ENCODE peak calls at places on chromosome 12, in four cellular contexts. S is IMR-90, V is body of pancreas, W is heart left ventricle. J is an unnamed sample.

GRCh38 chr12:80815351-80815750 is 98.6 kb downstream of the MYF5 start:
- DNase-seq in V (no peak), S (peak; percentile 77), W (no peak), J (no peak)

GRCh38 chr12:19894049-19894448 is 454.8 kb downstream of the AEBP2 start:
- DNase-seq in W (no peak), V (no peak), S (peak; percentile 31), J (no peak)

GRCh38 chr12:52032431-52032796 is 18.8 kb upstream of the NR4A1 start:
- DNase-seq in S (peak; percentile 80), V (peak; percentile 87), W (peak; percentile 84), J (peak; percentile 88)

GRCh38 chr12:22048351-22049041 is 2.5 kb downstream of the CMAS start:
- DNase-seq in W (no peak), V (no peak), S (no peak), J (no peak)

GRCh38 chr12:121009744-121010143 is 6.5 kb downstream of the C12orf43 start:
- DNase-seq in W (no peak), S (peak; percentile 42), V (peak; percentile 85), J (no peak)

GRCh38 chr12:21657336-21658077 is at the start of gene LDHB:
- DNase-seq in V (peak; percentile 97), S (peak; percentile 96), W (peak; percentile 98), J (peak; percentile 95)

GRCh38 chr12:111056618-111057521 is 136.5 kb upstream of the MYL2 start:
- DNase-seq in V (peak; percentile 20), W (no peak), S (no peak), J (no peak)

GRCh38 chr12:91985002-91985767 is 160.5 kb downstream of the BTG1 start:
- DNase-seq in V (no peak), S (peak; percentile 83), W (no peak), J (no peak)

GRCh38 chr12:3717283-3717974 is 35.5 kb downstream of the CRACR2A start:
- DNase-seq in V (no peak), W (no peak), S (no peak), J (no peak)

GRCh38 chr12:46934374-46935111 is 108.7 kb upstream of the SLC38A4 start:
- DNase-seq in V (no peak), W (no peak), S (no peak), J (no peak)
- TF ChIP-seq CTCF in V (no peak), W (no peak), S (no peak), J (no peak)

DNA sequence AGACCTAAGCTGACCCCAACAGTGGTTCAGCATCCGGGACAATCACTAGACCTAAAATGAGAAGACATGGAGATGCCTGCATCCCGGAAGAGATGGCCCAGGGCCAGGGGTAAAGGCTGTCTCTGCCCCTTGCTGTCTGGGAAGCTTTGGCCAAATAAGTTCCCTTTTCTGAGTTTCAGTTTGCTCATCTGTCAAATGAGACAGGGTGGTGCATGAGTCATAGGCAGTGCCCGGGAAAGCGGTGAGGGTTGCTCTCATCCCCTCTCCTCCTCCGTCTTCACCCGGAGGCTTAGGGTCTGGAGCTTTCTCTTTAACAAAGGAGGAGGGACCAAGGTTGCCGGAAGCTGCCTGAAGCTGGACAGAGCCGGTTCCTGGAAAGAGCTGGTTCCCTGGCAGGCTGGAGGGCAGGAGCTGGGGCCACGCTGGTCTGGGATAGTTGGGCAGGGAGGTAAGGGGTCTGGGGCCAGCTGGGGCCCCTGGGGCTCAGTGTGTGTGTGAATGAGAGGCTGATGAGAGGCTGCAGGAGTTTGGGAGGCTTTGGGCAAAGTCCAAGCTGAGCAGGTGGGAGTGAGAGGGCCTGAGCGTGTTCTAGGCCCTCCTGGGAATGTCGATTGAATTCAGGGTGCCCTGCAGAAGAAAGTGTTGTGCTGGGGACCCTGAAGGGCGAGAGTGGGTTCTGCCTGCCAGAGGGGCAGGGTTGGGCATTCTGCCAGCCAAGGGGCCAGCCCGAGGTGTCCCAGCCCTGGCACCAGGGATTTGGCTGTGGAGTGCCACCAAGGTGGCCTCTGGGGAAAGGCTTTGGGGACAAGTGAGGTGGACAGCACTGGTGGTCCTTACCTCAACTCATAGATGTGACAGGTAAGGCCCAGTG is at the start of gene SDSL:
- DNase-seq in S (peak; percentile 80), W (peak; percentile 71), V (peak; percentile 85), J (peak; percentile 71)
- TF ChIP-seq POLR2A in S (no peak), W (no peak), V (peak; percentile 70), J (no peak)

GRCh38 chr12:59375633-59376032 is 220.2 kb upstream of the SLC16A7 start:
- DNase-seq in V (no peak), W (no peak), S (no peak), J (no peak)

GRCh38 chr12:59374783-59375182 is 221.0 kb upstream of the SLC16A7 start:
- DNase-seq in W (no peak), V (no peak), S (no peak), J (no peak)

GRCh38 chr12:59370933-59371332 is 224.9 kb upstream of the SLC16A7 start:
- DNase-seq in W (no peak), S (no peak), V (no peak), J (no peak)

DNA sequence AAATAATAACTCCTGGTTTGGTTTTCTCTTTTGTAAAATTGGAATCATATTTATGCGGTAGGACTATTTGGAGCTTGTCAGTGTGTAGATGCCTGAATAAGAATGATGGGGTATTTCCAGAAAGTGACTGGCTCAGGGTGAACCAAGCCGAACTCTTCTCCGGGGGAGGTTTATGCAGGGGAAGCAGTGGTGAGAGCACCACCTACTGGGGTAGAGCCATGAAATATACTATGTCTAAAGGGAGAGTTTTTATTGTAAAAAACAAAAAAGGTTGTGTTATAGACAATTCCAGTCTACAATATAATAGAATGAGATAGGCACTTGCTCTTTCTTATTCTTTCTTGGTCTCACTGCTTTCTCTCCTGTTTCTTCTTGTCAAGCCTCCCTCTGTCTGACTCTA is 222.9 kb upstream of the SLC16A7 start:
- DNase-seq in V (peak; percentile 3), S (peak; percentile 21), W (no peak), J (no peak)
- TF ChIP-seq CTCF in V (peak; percentile 24), S (peak; percentile 46), W (no peak), J (no peak)

DNA sequence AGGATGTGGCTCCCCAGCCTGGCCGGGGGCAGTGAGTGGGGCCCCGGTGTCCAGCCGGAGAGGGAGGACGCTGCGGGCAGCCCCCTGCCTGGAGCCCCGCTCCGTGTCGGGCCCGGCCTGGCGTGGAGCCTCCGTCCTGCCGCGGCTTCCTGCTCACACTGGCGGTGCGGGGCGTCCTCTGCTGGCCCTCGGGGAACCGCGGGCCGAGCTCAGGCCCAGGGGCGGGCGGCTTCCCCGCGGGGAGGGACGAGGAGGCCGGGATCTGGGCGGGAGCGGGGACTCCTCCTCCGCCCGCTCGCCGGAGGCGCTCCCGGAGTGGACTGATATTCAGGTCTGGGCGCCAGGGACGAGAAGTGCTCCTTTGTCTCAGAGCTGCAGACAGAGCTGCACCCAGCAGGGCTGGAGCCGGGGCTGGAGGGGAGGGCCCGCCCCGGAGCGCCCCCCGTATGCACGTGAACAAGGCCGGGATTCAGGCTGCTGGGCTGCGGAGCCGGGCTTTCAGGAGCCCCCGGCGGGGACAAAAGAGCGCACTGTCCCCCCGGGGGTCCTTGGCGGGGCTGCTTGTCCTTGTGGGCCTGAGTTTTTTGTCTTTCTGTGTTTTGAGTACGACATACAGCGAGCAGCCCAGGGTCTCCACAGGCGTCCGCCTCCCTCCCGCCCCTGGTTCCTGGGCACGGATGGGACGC is 2.3 kb downstream of the MMP17 start:
- DNase-seq in W (peak; percentile 88), V (peak; percentile 71), S (peak; percentile 77), J (peak; percentile 88)
- TF ChIP-seq POLR2A in W (no peak), V (peak; percentile 39), S (peak; percentile 23), J (peak; percentile 44)

GRCh38 chr12:68932701-68933563 is at the start of gene CPM:
- DNase-seq in V (peak; percentile 83), W (peak; percentile 79), S (peak; percentile 25), J (peak; percentile 78)
- TF ChIP-seq CTCF in V (no peak), W (no peak), S (no peak), J (no peak)

DNA sequence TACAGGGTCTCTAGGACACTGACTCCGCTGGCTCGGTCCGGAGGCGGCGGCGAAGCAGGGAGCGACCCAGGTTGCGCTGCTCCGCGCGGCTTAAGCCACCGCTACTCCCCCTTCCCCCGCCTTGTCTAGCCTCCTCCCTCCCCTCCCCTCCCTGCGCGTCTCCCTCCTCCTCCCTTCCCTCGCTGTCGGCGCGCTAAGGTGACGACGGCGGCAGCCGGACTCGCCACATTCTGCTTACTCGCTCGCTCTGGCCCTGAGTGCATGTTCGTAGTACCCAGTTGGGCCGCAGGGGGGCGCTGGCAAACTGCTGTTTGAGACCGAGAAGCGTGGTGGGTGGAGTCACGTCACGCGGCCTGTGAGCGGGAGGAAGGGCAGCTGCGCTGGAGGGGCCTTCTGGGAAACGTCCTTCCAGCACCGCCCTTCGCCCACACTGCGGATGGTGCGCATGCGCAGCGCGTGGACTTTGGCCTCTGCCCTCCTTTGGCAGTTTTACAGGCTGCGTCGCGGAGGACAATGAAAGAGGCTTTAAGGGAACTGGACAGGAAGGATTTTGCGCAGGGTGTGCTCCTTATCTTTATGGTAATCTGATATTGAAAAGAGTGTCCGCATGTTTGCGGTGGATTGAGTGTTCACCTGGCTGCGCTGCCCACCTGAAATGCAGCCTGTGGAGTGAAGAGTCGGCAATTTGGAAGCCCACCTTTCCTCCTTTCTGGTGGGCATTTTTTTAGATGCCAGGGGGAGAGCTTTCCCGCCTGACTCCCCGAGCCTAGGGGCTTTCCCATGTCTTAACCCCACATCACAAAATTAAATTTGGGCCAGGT is at the start of gene SCAF11:
- DNase-seq in W (peak; percentile 100), V (peak; percentile 100), S (peak; percentile 100), J (peak; percentile 100)
- TF ChIP-seq POLR2A in W (peak; percentile 75), V (peak; percentile 97), S (peak; percentile 86), J (peak; percentile 90)

GRCh38 chr12:98725481-98726247 is 80.6 kb downstream of the APAF1 start:
- DNase-seq in V (peak; percentile 37), S (peak; percentile 80), W (no peak), J (peak; percentile 52)
- TF ChIP-seq CTCF in V (peak; percentile 36), S (peak; percentile 68), W (peak; percentile 19), J (no peak)

GRCh38 chr12:93594766-93595165 is 22.3 kb downstream of the SOCS2 start:
- DNase-seq in W (no peak), V (no peak), S (no peak), J (no peak)

GRCh38 chr12:93592641-93593396 is 20.3 kb downstream of the SOCS2 start:
- DNase-seq in V (no peak), W (no peak), S (no peak), J (no peak)

GRCh38 chr12:93593833-93594232 is 21.4 kb downstream of the SOCS2 start:
- DNase-seq in W (no peak), S (no peak), V (no peak), J (no peak)

GRCh38 chr12:93587601-93588000 is 15.1 kb downstream of the SOCS2 start:
- DNase-seq in V (no peak), W (no peak), S (no peak), J (no peak)

GRCh38 chr12:93591137-93591868 is 18.8 kb downstream of the SOCS2 start:
- DNase-seq in S (peak; percentile 87), V (peak; percentile 72), W (peak; percentile 89), J (peak; percentile 76)
- TF ChIP-seq POLR2A in S (peak; percentile 85), V (peak; percentile 52), W (no peak), J (no peak)

GRCh38 chr12:108616941-108617858 is 16.5 kb downstream of the SELPLG start:
- DNase-seq in W (no peak), S (no peak), V (peak; percentile 46), J (no peak)
- TF ChIP-seq CTCF in W (no peak), S (no peak), V (no peak), J (no peak)

GRCh38 chr12:117044790-117045174 is 54.4 kb downstream of the TESC start:
- DNase-seq in S (no peak), W (no peak), V (no peak), J (no peak)

GRCh38 chr12:117045998-117046374 is 53.2 kb downstream of the TESC start:
- DNase-seq in V (no peak), S (no peak), W (no peak), J (no peak)

GRCh38 chr12:117044311-117044710 is 54.9 kb downstream of the TESC start:
- DNase-seq in V (no peak), W (no peak), S (no peak), J (no peak)

GRCh38 chr12:117046425-117046824 is 52.8 kb downstream of the TESC start:
- DNase-seq in S (no peak), W (no peak), V (no peak), J (no peak)

GRCh38 chr12:117045175-117045997 is 53.8 kb downstream of the TESC start:
- DNase-seq in W (no peak), S (no peak), V (no peak), J (no peak)
- TF ChIP-seq POLR2A in W (no peak), S (no peak), V (no peak), J (no peak)

J was measured in ovary.